ENCODE peak calls at places on chromosomes 2 and 18, in ten cellular contexts. G is transverse colon, O is A549, H is suprapubic skin, B is breast epithelium, T is HCT116, M is heart left ventricle, E is esophagus muscularis mucosa, V is sigmoid colon, W is IMR-90. U is an unnamed sample. For H3K4me1, the result is how much of the 10 kb centered on the place peaks cover.

GRCh38 chr2:160140471-160140870 is 59.6 kb downstream of the ITGB6 start:
- DNase-seq in G (no peak), O (no peak), H (no peak), B (no peak), T (no peak), M (no peak), E (no peak), V (no peak), W (peak), U (no peak)

GRCh38 chr2:19607931-19608762 is 249.7 kb upstream of the OSR1 start:
- DNase-seq in G (no peak), O (peak), H (no peak), B (no peak), T (no peak), M (no peak), E (no peak), V (no peak), W (peak), U (no peak)

GRCh38 chr2:132871829-132872228 is 201.8 kb upstream of the LYPD1 start:
- DNase-seq in G (no peak), O (no peak), H (no peak), B (no peak), T (no peak), M (no peak), E (no peak), V (no peak), W (no peak), U (no peak)

GRCh38 chr2:12291303-12291702 is 425.4 kb upstream of the TRIB2 start:
- DNase-seq in G (no peak), O (no peak), H (no peak), B (no peak), T (no peak), M (no peak), E (no peak), V (no peak), W (no peak), U (no peak)

GRCh38 chr2:172957734-172958133 is 117.9 kb upstream of the MAP3K20 start:
- DNase-seq in G (no peak), O (no peak), H (no peak), B (no peak), T (no peak), M (no peak), E (no peak), V (no peak), W (no peak), U (no peak)

GRCh38 chr2:109069430-109070194 is 59.4 kb upstream of the SH3RF3 start:
- DNase-seq in G (no peak), O (no peak), H (no peak), B (no peak), T (no peak), M (no peak), E (peak), V (no peak), W (no peak), U (no peak)

GRCh38 chr2:160666019-160666676 is 172.5 kb upstream of the RBMS1 start:
- DNase-seq in G (no peak), O (peak), H (no peak), B (no peak), T (peak), M (no peak), E (no peak), V (no peak), W (peak), U (no peak)

GRCh38 chr2:199457147-199458016 is at the start of gene SATB2:
- DNase-seq in G (peak), O (peak), H (peak), B (no peak), T (peak), M (no peak), E (peak), V (peak), W (peak), U (no peak)

GRCh38 chr2:27889774-27890145 is 427 bp downstream of the RBKS start:
- DNase-seq in G (no peak), O (peak), H (no peak), B (no peak), T (no peak), M (no peak), E (no peak), V (no peak), W (no peak), U (no peak)

GRCh38 chr2:21072477-21073242 is 28.8 kb upstream of the APOB start:
- DNase-seq in G (no peak), O (no peak), H (no peak), B (no peak), T (no peak), M (no peak), E (no peak), V (no peak), W (no peak), U (no peak)

GRCh38 chr2:145874466-145874865 is 1354.5 kb upstream of the ZEB2 start:
- DNase-seq in G (no peak), O (no peak), H (no peak), B (no peak), T (no peak), M (no peak), E (no peak), V (no peak), W (peak), U (no peak)

GRCh38 chr2:46870051-46870839 is 45.4 kb downstream of the MCFD2 start:
- DNase-seq in G (no peak), O (no peak), H (no peak), B (no peak), T (no peak), M (no peak), E (no peak), V (peak), W (peak), U (no peak)
- H3K4me1 ChIP-seq in G (under half), O (under half), H (under half), B (under half), T (half or more), M (under half), E (under half), V (under half), W (under half), U (under half)

DNA sequence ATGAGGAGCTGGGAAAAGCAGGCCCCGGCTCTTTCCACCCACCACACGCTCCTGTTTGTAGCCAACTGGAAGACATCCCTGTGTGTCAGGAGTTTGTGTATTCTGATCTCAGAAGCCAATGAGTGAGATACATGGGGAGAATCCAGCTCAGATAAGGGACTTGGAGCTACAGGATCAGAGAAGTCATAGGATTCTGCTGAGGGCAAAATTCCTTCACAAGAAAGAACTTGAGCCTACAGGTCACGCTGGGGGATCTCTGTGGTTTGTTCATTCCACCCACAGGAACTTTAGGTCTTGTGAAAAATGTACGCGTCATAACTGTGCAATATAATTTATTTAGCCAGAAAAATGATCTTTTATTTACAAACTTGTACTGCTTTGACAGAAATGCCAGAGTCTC is 80.1 kb upstream of the SMIM21 start:
- DNase-seq in G (no peak), O (no peak), H (no peak), B (no peak), T (no peak), M (no peak), E (no peak), V (no peak), W (peak), U (no peak)
- TF ChIP-seq POLR2A in G (no peak), O (no peak), H (no peak), B (no peak), T (no peak), M (no peak), E (no peak), V (no peak), W (no peak), U (no peak)

GRCh38 chr2:238260879-238261278 is 21.0 kb upstream of the HES6 start:
- DNase-seq in G (no peak), O (no peak), H (no peak), B (no peak), T (no peak), M (peak), E (no peak), V (no peak), W (no peak), U (no peak)
- H3K4me1 ChIP-seq in G (under half), O (under half), H (under half), B (under half), T (under half), M (under half), E (under half), V (under half), W (under half), U (under half)

GRCh38 chr2:194205568-194206227 is 1451.3 kb upstream of the SLC39A10 start:
- DNase-seq in G (no peak), O (no peak), H (no peak), B (no peak), T (no peak), M (no peak), E (no peak), V (no peak), W (no peak), U (no peak)
- TF ChIP-seq POLR2A in G (no peak), O (no peak), H (no peak), B (no peak), T (no peak), M (no peak), E (no peak), V (no peak), W (no peak), U (no peak)

GRCh38 chr2:235006461-235006860 is 54.6 kb downstream of the SH3BP4 start:
- DNase-seq in G (no peak), O (no peak), H (no peak), B (no peak), T (no peak), M (no peak), E (no peak), V (no peak), W (no peak), U (no peak)

GRCh38 chr2:235006986-235007385 is 55.2 kb downstream of the SH3BP4 start:
- DNase-seq in G (no peak), O (no peak), H (no peak), B (no peak), T (no peak), M (no peak), E (no peak), V (no peak), W (no peak), U (no peak)

GRCh38 chr2:235004289-235004903 is 52.6 kb downstream of the SH3BP4 start:
- DNase-seq in G (no peak), O (no peak), H (no peak), B (no peak), T (no peak), M (no peak), E (no peak), V (no peak), W (no peak), U (no peak)

GRCh38 chr2:235005023-235005422 is 53.2 kb downstream of the SH3BP4 start:
- DNase-seq in G (no peak), O (no peak), H (no peak), B (no peak), T (no peak), M (no peak), E (no peak), V (peak), W (no peak), U (no peak)

GRCh38 chr2:235005603-235006259 is 53.9 kb downstream of the SH3BP4 start:
- DNase-seq in G (peak), O (no peak), H (no peak), B (no peak), T (no peak), M (no peak), E (no peak), V (no peak), W (no peak), U (no peak)
- H3K4me1 ChIP-seq in G (half or more), O (under half), H (under half), B (under half), T (half or more), M (under half), E (under half), V (under half), W (half or more), U (under half)

GRCh38 chr2:225041210-225041870 is 928 bp downstream of the DOCK10 start:
- DNase-seq in G (peak), O (peak), H (no peak), B (no peak), T (no peak), M (peak), E (no peak), V (no peak), W (peak), U (no peak)
- TF ChIP-seq POLR2A in G (no peak), O (no peak), H (no peak), B (no peak), T (no peak), M (no peak), E (no peak), V (no peak), W (no peak), U (no peak)

U was measured in tibial nerve.